ENCODE peak calls at places on chromosomes 2 and 18, in eight cellular contexts. C is HFF-Myc; U is naive thymus-derived CD4-positive, alpha-beta T cell; V is HS-5; I is amniotic stem cell; A is ureter; H is CD4-positive, alpha-beta T cell; F is anterior cingulate cortex. O is an unnamed sample.

GRCh38 chr2:28810384-28811285 is at the start of gene SPDYA:
- DNase-seq in V (peak), U (peak), C (peak), H (peak), I (no peak), F (peak), A (peak), O (peak)

GRCh38 chr2:46041434-46041833 is 255.8 kb upstream of the EPAS1 start:
- DNase-seq in U (no peak), F (no peak), C (no peak), I (no peak), V (no peak), A (no peak), H (no peak), O (no peak)

GRCh38 chr2:1210352-1210751 is 202.9 kb upstream of the TPO start:
- DNase-seq in C (no peak), I (no peak), H (no peak), A (no peak), F (no peak), V (no peak), U (no peak), O (no peak)

GRCh38 chr2:149313512-149313972 is 16.8 kb upstream of the LYPD6 start:
- DNase-seq in F (no peak), U (no peak), I (no peak), H (no peak), V (no peak), C (peak), A (no peak), O (no peak)

GRCh38 chr2:101361519-101361918 is 25.8 kb downstream of the CREG2 start:
- DNase-seq in H (no peak), F (no peak), V (no peak), A (no peak), U (no peak), C (no peak), I (no peak), O (no peak)

GRCh38 chr2:31282634-31283033 is 48.7 kb downstream of the EHD3 start:
- DNase-seq in V (no peak), A (no peak), I (no peak), H (no peak), F (no peak), U (no peak), C (no peak), O (no peak)

GRCh38 chr2:132503621-132504200 is 87.1 kb downstream of the GPR39 start:
- DNase-seq in F (no peak), A (no peak), C (no peak), H (no peak), U (no peak), I (no peak), V (no peak), O (no peak)

GRCh38 chr2:138087761-138088602 is 123.7 kb downstream of the HNMT start:
- DNase-seq in F (no peak), U (no peak), A (no peak), V (no peak), H (no peak), C (no peak), I (no peak), O (no peak)

GRCh38 chr2:237194906-237195305 is 109.2 kb downstream of the COPS8 start:
- DNase-seq in I (no peak), V (no peak), C (no peak), U (no peak), A (no peak), F (no peak), H (no peak), O (no peak)

GRCh38 chr2:9972621-9973445 is 21.3 kb downstream of the GRHL1 start:
- DNase-seq in F (no peak), H (no peak), A (no peak), U (peak), I (no peak), C (no peak), V (no peak), O (no peak)

GRCh38 chr2:124983595-124983994 is 958.5 kb downstream of the CNTNAP5 start:
- DNase-seq in A (no peak), F (no peak), H (no peak), U (no peak), V (peak), C (no peak), I (no peak), O (no peak)

GRCh38 chr2:150133623-150134022 is 353.8 kb downstream of the RND3 start:
- DNase-seq in U (no peak), A (no peak), C (peak), I (peak), V (peak), F (no peak), H (no peak), O (no peak)

GRCh38 chr2:241894681-241895426 is 25.3 kb downstream of the RTP5 start:
- DNase-seq in U (no peak), I (no peak), H (peak), C (no peak), V (no peak), A (peak), F (no peak), O (no peak)

GRCh38 chr18:47427951-47428350 is 176.5 kb upstream of the SKOR2 start:
- DNase-seq in U (no peak), I (no peak), H (no peak), C (no peak), F (no peak), A (no peak), V (no peak), O (no peak)

GRCh38 chr2:238970553-238971081 is 122.7 kb downstream of the TWIST2 start:
- DNase-seq in H (peak), V (no peak), I (no peak), C (no peak), A (peak), F (peak), U (peak), O (peak)

GRCh38 chr2:188978291-188979081 is 4.3 kb downstream of the COL3A1 start:
- DNase-seq in H (no peak), U (no peak), V (peak), I (peak), F (no peak), A (no peak), C (no peak), O (no peak)

GRCh38 chr2:100182494-100183355 is 40.3 kb upstream of the AFF3 start:
- DNase-seq in U (no peak), A (no peak), V (no peak), H (no peak), F (no peak), C (no peak), I (no peak), O (peak)

GRCh38 chr2:148926291-148926961 is 51.4 kb downstream of the KIF5C start:
- DNase-seq in A (no peak), V (no peak), U (peak), H (peak), C (no peak), F (peak), I (no peak), O (peak)

GRCh38 chr2:84454581-84454980 is 4.5 kb downstream of the SUCLG1 start:
- DNase-seq in H (no peak), C (no peak), I (no peak), V (no peak), U (no peak), F (no peak), A (no peak), O (no peak)

GRCh38 chr2:45813003-45813601 is 161.6 kb downstream of the PRKCE start:
- DNase-seq in V (no peak), A (no peak), I (no peak), C (peak), F (no peak), H (no peak), U (no peak), O (no peak)

GRCh38 chr2:159939946-159940345 is 122.5 kb downstream of the PLA2R1 start:
- DNase-seq in V (no peak), F (no peak), C (no peak), U (no peak), H (no peak), I (no peak), A (no peak), O (no peak)

GRCh38 chr2:86417961-86418360 is 23.2 kb upstream of the KDM3A start:
- DNase-seq in V (no peak), U (no peak), C (no peak), I (no peak), F (no peak), H (no peak), A (no peak), O (no peak)

GRCh38 chr18:58105908-58106673 is 62.1 kb downstream of the NEDD4L start:
- DNase-seq in I (no peak), F (no peak), C (no peak), A (no peak), V (no peak), U (no peak), H (no peak), O (no peak)

GRCh38 chr2:96825057-96825456 is 9.0 kb downstream of the CNNM3 start:
- DNase-seq in V (no peak), I (no peak), C (no peak), F (no peak), A (no peak), H (no peak), U (no peak), O (no peak)

GRCh38 chr2:100793220-100793619 is 26.7 kb upstream of the NPAS2 start:
- DNase-seq in C (no peak), F (no peak), V (no peak), A (no peak), U (no peak), H (no peak), I (no peak), O (no peak)

GRCh38 chr2:8230466-8230865 is 451.4 kb upstream of the ID2 start:
- DNase-seq in U (no peak), A (no peak), C (no peak), F (no peak), V (no peak), H (no peak), I (no peak), O (no peak)

GRCh38 chr2:44045061-44045460 is 49.3 kb upstream of the LRPPRC start:
- DNase-seq in I (no peak), C (no peak), V (no peak), H (no peak), A (no peak), F (no peak), U (no peak), O (no peak)

GRCh38 chr2:203928849-203929248 is 7.7 kb upstream of the ICOS start:
- DNase-seq in V (no peak), A (no peak), I (no peak), F (no peak), C (no peak), U (no peak), H (no peak), O (no peak)

GRCh38 chr2:196086517-196087368 is 18.1 kb upstream of the DNAH7 start:
- DNase-seq in V (no peak), U (no peak), F (no peak), H (no peak), C (no peak), I (no peak), A (no peak), O (no peak)

GRCh38 chr2:105299290-105299689 is 30.2 kb downstream of the TGFBRAP1 start:
- DNase-seq in V (no peak), U (no peak), I (no peak), A (no peak), F (no peak), H (no peak), C (no peak), O (no peak)

GRCh38 chr2:168456526-168457176 is 579 bp downstream of the CERS6 start:
- DNase-seq in F (peak), V (no peak), A (no peak), U (peak), I (peak), C (no peak), H (peak), O (peak)

GRCh38 chr2:178211460-178211859 is 17.1 kb downstream of the OSBPL6 start:
- DNase-seq in F (no peak), C (no peak), V (no peak), U (no peak), I (no peak), A (no peak), H (no peak), O (no peak)

GRCh38 chr2:178429336-178429735 is 21.6 kb downstream of the PRKRA start:
- DNase-seq in F (no peak), V (no peak), A (no peak), C (no peak), H (no peak), U (no peak), I (no peak), O (no peak)